ENCODE peak calls at places on chromosomes 4 and X, in seven cellular contexts. D is natural killer cell, I is body of pancreas, A is fibroblast of pulmonary artery, L is NCI-H1105, R is EL, H is cardiac muscle cell. V is an unnamed sample.

GRCh38 chr4:8109406-8110065 is 49.1 kb downstream of the ABLIM2 start:
- DNase-seq in A (no peak), L (no peak), D (no peak), R (no peak), H (no peak), I (no peak), V (no peak)

GRCh38 chrX:6029014-6029413 is 199.7 kb downstream of the NLGN4X start:
- DNase-seq in H (no peak), L (no peak), I (no peak), R (no peak), A (no peak), D (no peak), V (peak)

GRCh38 chr4:166903408-166903807 is 330.9 kb downstream of the SPOCK3 start:
- DNase-seq in L (peak), D (no peak), I (no peak), H (no peak), A (no peak), R (no peak), V (no peak)

GRCh38 chr4:23332266-23332665 is 557.6 kb downstream of the PPARGC1A start:
- DNase-seq in D (no peak), H (no peak), A (no peak), I (no peak), R (no peak), L (no peak), V (no peak)

GRCh38 chrX:120000490-120001246 is 57.1 kb upstream of the NKAP start:
- DNase-seq in I (no peak), H (no peak), D (no peak), L (no peak), A (no peak), R (no peak), V (no peak)

GRCh38 chrX:56397636-56398035 is 165.5 kb downstream of the KLF8 start:
- DNase-seq in H (no peak), I (no peak), D (no peak), R (no peak), L (no peak), A (no peak), V (no peak)

GRCh38 chrX:154436597-154437397 is at the start of gene GDI1:
- DNase-seq in I (peak), R (peak), D (peak), A (peak), H (peak), L (peak), V (peak)

GRCh38 chr4:170256807-170257206 is 167.1 kb upstream of the AADAT start:
- DNase-seq in H (no peak), D (no peak), R (no peak), L (no peak), A (no peak), I (no peak), V (no peak)

GRCh38 chr4:8725845-8726244 is 133.3 kb downstream of the CPZ start:
- DNase-seq in R (no peak), I (peak), L (no peak), D (no peak), A (no peak), H (no peak), V (no peak)

GRCh38 chr4:111630705-111631104 is 514.5 kb upstream of the FAM241A start:
- DNase-seq in L (no peak), D (no peak), R (peak), I (no peak), A (peak), H (peak), V (no peak)

GRCh38 chrX:139204903-139205667 is 325.5 kb upstream of the F9 start:
- DNase-seq in R (no peak), H (no peak), D (no peak), I (peak), L (peak), A (no peak), V (no peak)

V was measured in NCI-H510A.